ENCODE peak calls at places on chromosomes 4 and X, in ten cellular contexts. K is head of caudate nucleus; O is Peyer's patch; D is T-helper 1 cell; W is M059J; U is GM12864; C is stimulated activated CD8-positive, alpha-beta memory T cell treated with anti-CD3 and anti-CD28 coated beads, Interleukin-4, amount 100 ng/mL, for 1 hour; M is hepatocyte; P is KG1; E is fibroblast of villous mesenchyme. G is an unnamed sample.

GRCh38 chr4:112270643-112271484 is 14.8 kb downstream of the TIFA start:
- DNase-seq in K (no peak), O (no peak), D (no peak), W (peak; percentile 58), U (no peak), C (no peak), M (no peak), P (no peak), E (peak; percentile 68), G (no peak)

GRCh38 chr4:1403591-1404572 is 2.4 kb downstream of the NKX1-1 start:
- DNase-seq in K (no peak), O (peak; percentile 37), D (no peak), W (no peak), U (no peak), C (no peak), M (peak; percentile 5), P (no peak), E (no peak), G (no peak)

GRCh38 chrX:118847676-118848075 is 24.1 kb downstream of the ZCCHC12 start:
- DNase-seq in K (no peak), O (no peak), D (no peak), W (peak; percentile 71), U (peak; percentile 4), C (no peak), M (peak; percentile 68), P (peak; percentile 8), E (peak; percentile 51), G (no peak)

GRCh38 chrX:72018277-72019112 is 107.8 kb downstream of the NHSL2 start:
- DNase-seq in K (peak; percentile 79), O (peak; percentile 89), D (peak; percentile 79), W (peak; percentile 88), U (no peak), C (peak; percentile 41), M (peak; percentile 92), P (peak; percentile 58), E (peak; percentile 86), G (peak; percentile 66)

GRCh38 chrX:3165808-3166207 is 124.5 kb downstream of the ARSF start:
- DNase-seq in K (no peak), O (no peak), D (no peak), W (no peak), U (no peak), C (no peak), M (no peak), P (no peak), E (no peak), G (no peak)

GRCh38 chr4:98950925-98951324 is 22.0 kb upstream of the EIF4E start:
- DNase-seq in K (no peak), O (no peak), D (no peak), W (peak; percentile 34), U (no peak), C (no peak), M (no peak), P (no peak), E (no peak), G (no peak)

GRCh38 chr4:119656986-119657635 is 28.5 kb upstream of the PDE5A start:
- DNase-seq in K (no peak), O (no peak), D (no peak), W (peak; percentile 67), U (no peak), C (no peak), M (peak; percentile 15), P (no peak), E (peak; percentile 54), G (no peak)

GRCh38 chrX:39157796-39158195 is 356.5 kb downstream of the MID1IP1 start:
- DNase-seq in K (no peak), O (no peak), D (no peak), W (peak; percentile 60), U (no peak), C (no peak), M (no peak), P (no peak), E (peak; percentile 14), G (no peak)

GRCh38 chr4:114364857-114365256 is 233.8 kb upstream of the UGT8 start:
- DNase-seq in K (no peak), O (no peak), D (no peak), W (peak; percentile 87), U (no peak), C (no peak), M (no peak), P (no peak), E (peak; percentile 24), G (no peak)

GRCh38 chr4:3283916-3284315 is 8.9 kb upstream of the RGS12 start:
- DNase-seq in K (no peak), O (peak; percentile 24), D (no peak), W (peak; percentile 89), U (no peak), C (no peak), M (no peak), P (no peak), E (no peak), G (no peak)

GRCh38 chr4:8591626-8592365 is 769 bp upstream of the CPZ start:
- DNase-seq in K (no peak), O (no peak), D (no peak), W (no peak), U (no peak), C (no peak), M (no peak), P (no peak), E (no peak), G (no peak)

GRCh38 chrX:10280061-10280460 is 123.3 kb downstream of the CLCN4 start:
- DNase-seq in K (no peak), O (no peak), D (no peak), W (no peak), U (no peak), C (no peak), M (no peak), P (no peak), E (no peak), G (no peak)

GRCh38 chr4:53908661-53909078 is 155.7 kb downstream of the CHIC2 start:
- DNase-seq in K (peak; percentile 44), O (peak; percentile 60), D (no peak), W (peak; percentile 90), U (peak; percentile 19), C (no peak), M (peak; percentile 84), P (peak; percentile 23), E (peak; percentile 98), G (no peak)

GRCh38 chr4:31917334-31917733 is 1197.2 kb downstream of the PCDH7 start:
- DNase-seq in K (no peak), O (no peak), D (no peak), W (peak; percentile 7), U (no peak), C (no peak), M (no peak), P (no peak), E (no peak), G (no peak)

GRCh38 chr4:168736831-168737230 is 240.0 kb downstream of the PALLD start:
- DNase-seq in K (no peak), O (no peak), D (no peak), W (no peak), U (no peak), C (no peak), M (no peak), P (no peak), E (no peak), G (no peak)

GRCh38 chrX:69163936-69164741 is 1.1 kb downstream of the PJA1 start:
- DNase-seq in K (peak; percentile 46), O (peak; percentile 72), D (peak; percentile 45), W (no peak), U (no peak), C (peak; percentile 4), M (peak; percentile 51), P (no peak), E (no peak), G (no peak)